ENCODE peak calls at places on chromosomes 6 and 20, in five cellular contexts. A, Q, S, F and U are unnamed samples.

GRCh38 chr6:16137451-16137801 is 8.5 kb downstream of the MYLIP start:
- DNase-seq in Q (no peak), F (no peak), S (no peak), A (no peak), U (no peak)

GRCh38 chr20:24303393-24303792 is 166.0 kb upstream of the SYNDIG1 start:
- DNase-seq in Q (peak), A (no peak), F (no peak), S (no peak), U (no peak)

GRCh38 chr6:107554326-107554725 is 64.4 kb downstream of the SOBP start:
- DNase-seq in F (no peak), A (no peak), Q (no peak), S (no peak), U (no peak)

GRCh38 chr6:22253955-22254655 is 42.7 kb downstream of the PRL start:
- DNase-seq in A (no peak), F (no peak), Q (no peak), S (no peak), U (no peak)

GRCh38 chr20:56483970-56484369 is 15.5 kb downstream of the RTF2 start:
- DNase-seq in F (no peak), Q (no peak), A (no peak), S (no peak), U (no peak)

GRCh38 chr6:140043762-140044378 is 669.4 kb upstream of the CITED2 start:
- DNase-seq in F (no peak), Q (peak), A (no peak), S (no peak), U (peak)

GRCh38 chr6:153058909-153059308 is 56.4 kb upstream of the MTRF1L start:
- DNase-seq in S (no peak), A (no peak), Q (no peak), F (no peak), U (peak)

GRCh38 chr6:35906499-35906846 is 14.4 kb downstream of the SRPK1 start:
- DNase-seq in F (no peak), Q (no peak), S (no peak), A (no peak), U (peak)

GRCh38 chr6:147643341-147644200 is 135.1 kb downstream of the SAMD5 start:
- DNase-seq in A (no peak), Q (no peak), F (no peak), S (no peak), U (no peak)

GRCh38 chr20:16349518-16350295 is 223.5 kb downstream of the KIF16B start:
- DNase-seq in S (no peak), Q (no peak), A (no peak), F (peak), U (peak)

GRCh38 chr6:8820313-8820712 is 385.0 kb upstream of the SLC35B3 start:
- DNase-seq in Q (no peak), S (no peak), F (no peak), A (no peak), U (no peak)

GRCh38 chr6:166078294-166078693 is 89.4 kb downstream of the TBXT start:
- DNase-seq in A (no peak), Q (no peak), F (no peak), S (no peak), U (peak)

GRCh38 chr20:17872920-17873319 is 95.7 kb downstream of the SNX5 start:
- DNase-seq in S (no peak), A (no peak), F (no peak), Q (no peak), U (no peak)
- TF ChIP-seq RCOR1 in S (no peak), A (no peak), F (no peak), Q (no peak), U (no peak)

GRCh38 chr6:6546318-6547110 is 42.0 kb upstream of the LY86 start:
- DNase-seq in A (peak), F (peak), S (no peak), Q (no peak), U (peak)
- TF ChIP-seq USF2 in A (no peak), F (no peak), S (no peak), Q (no peak), U (no peak)

GRCh38 chr20:46088409-46089075 is 1.2 kb downstream of the NCOA5 start:
- DNase-seq in A (peak), F (no peak), Q (peak), S (no peak), U (peak)

GRCh38 chr20:46087161-46087560 is 2.6 kb downstream of the NCOA5 start:
- DNase-seq in F (no peak), S (no peak), Q (peak), A (no peak), U (peak)

GRCh38 chr20:46089076-46089337 is 755 bp downstream of the NCOA5 start:
- DNase-seq in Q (no peak), S (no peak), F (no peak), A (no peak), U (peak)

GRCh38 chr20:46090095-46090388 is 280 bp upstream of the NCOA5 start:
- DNase-seq in A (no peak), F (no peak), Q (no peak), S (no peak), U (no peak)

GRCh38 chr20:46089338-46090094 is at the start of gene NCOA5:
- DNase-seq in F (peak), S (peak), A (peak), Q (peak), U (peak)
- TF ChIP-seq RCOR1 in F (no peak), S (no peak), A (peak), Q (no peak), U (no peak)

DNA sequence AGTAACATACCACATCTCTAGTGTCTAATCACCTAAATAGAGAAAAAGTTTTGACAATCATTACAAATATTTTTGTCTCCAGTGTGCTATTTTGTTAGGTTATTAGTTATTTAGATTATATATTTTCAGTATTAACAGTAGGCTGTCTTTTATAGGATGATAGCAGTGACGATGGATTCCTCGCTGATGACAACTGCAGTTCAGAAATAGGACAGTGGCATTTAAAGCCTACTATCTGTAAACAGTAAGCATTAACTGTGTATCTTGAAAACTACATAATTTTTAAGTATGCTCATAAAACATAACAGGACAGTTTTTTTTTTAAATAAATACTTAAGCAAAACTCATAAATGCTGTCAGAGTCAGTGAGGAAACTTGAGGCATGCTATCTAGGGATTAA is 37.9 kb upstream of the MYO6 start:
- DNase-seq in F (no peak), S (no peak), Q (no peak), A (no peak), U (no peak)
- TF ChIP-seq USF2 in F (no peak), S (no peak), Q (no peak), A (no peak), U (no peak)